ENCODE peak calls at places on chromosomes 4 and X, in five cellular contexts. V is cardiac muscle cell, M is AG04450, B is HS-27A, D is progenitor cell of endocrine pancreas. P is an unnamed sample.

GRCh38 chrX:76148753-76149152 is 24.1 kb upstream of the PBDC1 start:
- DNase-seq in V (peak), M (no peak), B (peak), D (no peak), P (peak)

GRCh38 chr4:169934794-169935400 is 91.3 kb downstream of the MFAP3L start:
- DNase-seq in V (no peak), M (no peak), B (no peak), D (no peak), P (no peak)

GRCh38 chr4:187827631-187828030 is 167.9 kb upstream of the ZFP42 start:
- DNase-seq in V (no peak), M (peak), B (no peak), D (no peak), P (no peak)

GRCh38 chr4:145557720-145558119 is 61.5 kb upstream of the MMAA start:
- DNase-seq in V (peak), M (peak), B (peak), D (peak), P (peak)

GRCh38 chr4:173171098-173171497 is 2.5 kb downstream of the GALNT7 start:
- DNase-seq in V (peak), M (no peak), B (no peak), D (no peak), P (no peak)

GRCh38 chr4:93337196-93337595 is 491.4 kb upstream of the ATOH1 start:
- DNase-seq in V (no peak), M (no peak), B (no peak), D (no peak), P (no peak)

GRCh38 chr4:186723207-186724047 is at the start of gene FAT1:
- DNase-seq in V (peak), M (no peak), B (no peak), D (peak), P (no peak)

GRCh38 chrX:43970528-43970927 is 2.7 kb downstream of the NDP start:
- DNase-seq in V (no peak), M (no peak), B (no peak), D (no peak), P (no peak)

GRCh38 chr4:140308366-140309123 is 64.9 kb upstream of the SCOC start:
- DNase-seq in V (peak), M (peak), B (peak), D (no peak), P (no peak)

GRCh38 chr4:72604324-72604723 is 35.3 kb upstream of the ADAMTS3 start:
- DNase-seq in V (no peak), M (no peak), B (peak), D (no peak), P (no peak)

GRCh38 chr4:17664755-17665154 is 50.3 kb downstream of the MED28 start:
- DNase-seq in V (no peak), M (no peak), B (no peak), D (no peak), P (peak)

GRCh38 chr4:188031751-188032150 is 36.2 kb downstream of the ZFP42 start:
- DNase-seq in V (no peak), M (no peak), B (no peak), D (no peak), P (no peak)

GRCh38 chrX:17024896-17025295 is 78.4 kb downstream of the REPS2 start:
- DNase-seq in V (peak), M (no peak), B (no peak), D (no peak), P (no peak)

GRCh38 chrX:126929071-126929470 is 109.5 kb downstream of the PRR32 start:
- DNase-seq in V (no peak), M (no peak), B (no peak), D (no peak), P (no peak)

GRCh38 chrX:121161501-121161933 is 114.1 kb downstream of the GLUD2 start:
- DNase-seq in V (no peak), M (no peak), B (no peak), D (no peak), P (peak)

GRCh38 chr4:3402409-3403103 is 39.2 kb upstream of the HGFAC start:
- DNase-seq in V (no peak), M (no peak), B (peak), D (no peak), P (no peak)

GRCh38 chrX:119880552-119881437 is 9.2 kb downstream of the NDUFA1 start:
- DNase-seq in V (peak), M (no peak), B (no peak), D (no peak), P (peak)

GRCh38 chr4:7808181-7808580 is 131.5 kb downstream of the AFAP1 start:
- DNase-seq in V (no peak), M (no peak), B (no peak), D (no peak), P (no peak)

GRCh38 chr4:77854431-77855111 is 8.1 kb upstream of the MRPL1 start:
- DNase-seq in V (no peak), M (no peak), B (no peak), D (no peak), P (no peak)

GRCh38 chr4:54289316-54289715 is 60.2 kb downstream of the PDGFRA start:
- DNase-seq in V (no peak), M (no peak), B (no peak), D (no peak), P (no peak)

GRCh38 chrX:21382715-21383114 is 8.5 kb downstream of the CNKSR2 start:
- DNase-seq in V (no peak), M (no peak), B (no peak), D (no peak), P (no peak)

GRCh38 chr4:124183231-124183630 is 529.3 kb downstream of the ANKRD50 start:
- DNase-seq in V (no peak), M (no peak), B (no peak), D (no peak), P (no peak)

P was measured in GM12878.